ENCODE peak calls at places on chromosomes 13 and 19, in six cellular contexts. One of them, this sample, is unnamed.

GRCh38 chr13:25375727-25376358 is 4.1 kb downstream of the ATP8A2 start:
- DNase-seq in cardiac muscle cell: peak
- DNase-seq in neuronal stem cell: peak
- DNase-seq in GM10248: peak
- DNase-seq in fibroblast of the aortic adventitia: peak
- DNase-seq in stimulated activated naive CD4-positive, alpha-beta T cell treated with Interleukin-2 at 50 U/mL for 16 hours: no peak
- DNase-seq in this sample: no peak

GRCh38 chr19:871446-872265 is 12.2 kb downstream of the CFD start:
- DNase-seq in cardiac muscle cell: peak
- DNase-seq in neuronal stem cell: no peak
- DNase-seq in GM10248: no peak
- DNase-seq in fibroblast of the aortic adventitia: no peak
- DNase-seq in stimulated activated naive CD4-positive, alpha-beta T cell treated with Interleukin-2 at 50 U/mL for 16 hours: no peak
- DNase-seq in this sample: no peak

GRCh38 chr19:3360494-3361383 is 5.6 kb upstream of the NFIC start:
- DNase-seq in cardiac muscle cell: peak
- DNase-seq in neuronal stem cell: no peak
- DNase-seq in GM10248: peak
- DNase-seq in fibroblast of the aortic adventitia: no peak
- DNase-seq in stimulated activated naive CD4-positive, alpha-beta T cell treated with Interleukin-2 at 50 U/mL for 16 hours: peak
- DNase-seq in this sample: peak

GRCh38 chr19:16339361-16339725 is 14.7 kb downstream of the KLF2 start:
- DNase-seq in cardiac muscle cell: no peak
- DNase-seq in neuronal stem cell: no peak
- DNase-seq in GM10248: no peak
- DNase-seq in fibroblast of the aortic adventitia: no peak
- DNase-seq in stimulated activated naive CD4-positive, alpha-beta T cell treated with Interleukin-2 at 50 U/mL for 16 hours: no peak
- DNase-seq in this sample: no peak

GRCh38 chr13:110565296-110565695 is 3.8 kb upstream of the RAB20 start:
- DNase-seq in cardiac muscle cell: no peak
- DNase-seq in neuronal stem cell: no peak
- DNase-seq in GM10248: no peak
- DNase-seq in fibroblast of the aortic adventitia: no peak
- DNase-seq in stimulated activated naive CD4-positive, alpha-beta T cell treated with Interleukin-2 at 50 U/mL for 16 hours: no peak
- DNase-seq in this sample: no peak

GRCh38 chr19:15251010-15251748 is 18.9 kb upstream of the EPHX3 start:
- DNase-seq in cardiac muscle cell: no peak
- DNase-seq in neuronal stem cell: no peak
- DNase-seq in GM10248: no peak
- DNase-seq in fibroblast of the aortic adventitia: peak
- DNase-seq in stimulated activated naive CD4-positive, alpha-beta T cell treated with Interleukin-2 at 50 U/mL for 16 hours: no peak
- DNase-seq in this sample: no peak

GRCh38 chr19:55681131-55682087 is 6.4 kb downstream of the EPN1 start:
- DNase-seq in cardiac muscle cell: no peak
- DNase-seq in neuronal stem cell: no peak
- DNase-seq in GM10248: no peak
- DNase-seq in fibroblast of the aortic adventitia: peak
- DNase-seq in stimulated activated naive CD4-positive, alpha-beta T cell treated with Interleukin-2 at 50 U/mL for 16 hours: no peak
- DNase-seq in this sample: no peak

GRCh38 chr19:46299004-46299509 is 2.2 kb downstream of the HIF3A start:
- DNase-seq in cardiac muscle cell: peak
- DNase-seq in neuronal stem cell: no peak
- DNase-seq in GM10248: no peak
- DNase-seq in fibroblast of the aortic adventitia: peak
- DNase-seq in stimulated activated naive CD4-positive, alpha-beta T cell treated with Interleukin-2 at 50 U/mL for 16 hours: no peak
- DNase-seq in this sample: no peak

GRCh38 chr19:49496574-49497008 is 357 bp downstream of the RPS11 start:
- DNase-seq in cardiac muscle cell: no peak
- DNase-seq in neuronal stem cell: no peak
- DNase-seq in GM10248: no peak
- DNase-seq in fibroblast of the aortic adventitia: no peak
- DNase-seq in stimulated activated naive CD4-positive, alpha-beta T cell treated with Interleukin-2 at 50 U/mL for 16 hours: no peak
- DNase-seq in this sample: no peak

GRCh38 chr19:28509079-28509895 is 703.7 kb downstream of the UQCRFS1 start:
- DNase-seq in cardiac muscle cell: no peak
- DNase-seq in neuronal stem cell: no peak
- DNase-seq in GM10248: no peak
- DNase-seq in fibroblast of the aortic adventitia: no peak
- DNase-seq in stimulated activated naive CD4-positive, alpha-beta T cell treated with Interleukin-2 at 50 U/mL for 16 hours: no peak
- DNase-seq in this sample: no peak

GRCh38 chr13:62046512-62046911 is 630.9 kb upstream of the PCDH20 start:
- DNase-seq in cardiac muscle cell: no peak
- DNase-seq in neuronal stem cell: no peak
- DNase-seq in GM10248: no peak
- DNase-seq in fibroblast of the aortic adventitia: no peak
- DNase-seq in stimulated activated naive CD4-positive, alpha-beta T cell treated with Interleukin-2 at 50 U/mL for 16 hours: no peak
- DNase-seq in this sample: no peak

GRCh38 chr19:38285567-38285966 is 18.5 kb upstream of the C19orf33 start:
- DNase-seq in cardiac muscle cell: no peak
- DNase-seq in neuronal stem cell: no peak
- DNase-seq in GM10248: no peak
- DNase-seq in fibroblast of the aortic adventitia: no peak
- DNase-seq in stimulated activated naive CD4-positive, alpha-beta T cell treated with Interleukin-2 at 50 U/mL for 16 hours: no peak
- DNase-seq in this sample: no peak

GRCh38 chr19:43767818-43768217 is 13.0 kb downstream of the KCNN4 start:
- DNase-seq in cardiac muscle cell: no peak
- DNase-seq in neuronal stem cell: no peak
- DNase-seq in GM10248: no peak
- DNase-seq in fibroblast of the aortic adventitia: peak
- DNase-seq in stimulated activated naive CD4-positive, alpha-beta T cell treated with Interleukin-2 at 50 U/mL for 16 hours: no peak
- DNase-seq in this sample: no peak

GRCh38 chr19:34319785-34320184 is 45.2 kb upstream of the GPI start:
- DNase-seq in cardiac muscle cell: no peak
- DNase-seq in neuronal stem cell: no peak
- DNase-seq in GM10248: no peak
- DNase-seq in fibroblast of the aortic adventitia: no peak
- DNase-seq in stimulated activated naive CD4-positive, alpha-beta T cell treated with Interleukin-2 at 50 U/mL for 16 hours: no peak
- DNase-seq in this sample: no peak

GRCh38 chr13:112897956-112898785 is 70.8 kb upstream of the MCF2L start:
- DNase-seq in cardiac muscle cell: no peak
- DNase-seq in neuronal stem cell: no peak
- DNase-seq in GM10248: no peak
- DNase-seq in fibroblast of the aortic adventitia: no peak
- DNase-seq in stimulated activated naive CD4-positive, alpha-beta T cell treated with Interleukin-2 at 50 U/mL for 16 hours: no peak
- DNase-seq in this sample: no peak

GRCh38 chr13:51230473-51231105 is 8.4 kb downstream of the FAM124A start:
- DNase-seq in cardiac muscle cell: peak
- DNase-seq in neuronal stem cell: no peak
- DNase-seq in GM10248: no peak
- DNase-seq in fibroblast of the aortic adventitia: peak
- DNase-seq in stimulated activated naive CD4-positive, alpha-beta T cell treated with Interleukin-2 at 50 U/mL for 16 hours: no peak
- DNase-seq in this sample: no peak

GRCh38 chr13:45909724-45910123 is 58.2 kb upstream of the SIAH3 start:
- DNase-seq in cardiac muscle cell: no peak
- DNase-seq in neuronal stem cell: no peak
- DNase-seq in GM10248: no peak
- DNase-seq in fibroblast of the aortic adventitia: no peak
- DNase-seq in stimulated activated naive CD4-positive, alpha-beta T cell treated with Interleukin-2 at 50 U/mL for 16 hours: no peak
- DNase-seq in this sample: no peak

GRCh38 chr19:48588670-48589399 is 17.7 kb upstream of the SPACA4 start:
- DNase-seq in cardiac muscle cell: peak
- DNase-seq in neuronal stem cell: peak
- DNase-seq in GM10248: peak
- DNase-seq in fibroblast of the aortic adventitia: peak
- DNase-seq in stimulated activated naive CD4-positive, alpha-beta T cell treated with Interleukin-2 at 50 U/mL for 16 hours: peak
- DNase-seq in this sample: peak

GRCh38 chr19:56155124-56155687 is 14.1 kb downstream of the ZNF444 start:
- DNase-seq in cardiac muscle cell: no peak
- DNase-seq in neuronal stem cell: no peak
- DNase-seq in GM10248: no peak
- DNase-seq in fibroblast of the aortic adventitia: no peak
- DNase-seq in stimulated activated naive CD4-positive, alpha-beta T cell treated with Interleukin-2 at 50 U/mL for 16 hours: no peak
- DNase-seq in this sample: no peak

GRCh38 chr13:48595330-48596127 is 58.2 kb upstream of the CYSLTR2 start:
- DNase-seq in cardiac muscle cell: peak
- DNase-seq in neuronal stem cell: no peak
- DNase-seq in GM10248: peak
- DNase-seq in fibroblast of the aortic adventitia: peak
- DNase-seq in stimulated activated naive CD4-positive, alpha-beta T cell treated with Interleukin-2 at 50 U/mL for 16 hours: peak
- DNase-seq in this sample: no peak

GRCh38 chr13:45310341-45311138 is 30.4 kb downstream of the TPT1 start:
- DNase-seq in cardiac muscle cell: no peak
- DNase-seq in neuronal stem cell: no peak
- DNase-seq in GM10248: no peak
- DNase-seq in fibroblast of the aortic adventitia: no peak
- DNase-seq in stimulated activated naive CD4-positive, alpha-beta T cell treated with Interleukin-2 at 50 U/mL for 16 hours: no peak
- DNase-seq in this sample: no peak

GRCh38 chr19:45069056-45069455 is 7.2 kb downstream of the ZNF296 start:
- DNase-seq in cardiac muscle cell: no peak
- DNase-seq in neuronal stem cell: no peak
- DNase-seq in GM10248: no peak
- DNase-seq in fibroblast of the aortic adventitia: peak
- DNase-seq in stimulated activated naive CD4-positive, alpha-beta T cell treated with Interleukin-2 at 50 U/mL for 16 hours: no peak
- DNase-seq in this sample: no peak

GRCh38 chr13:96991072-96991471 is 3.2 kb downstream of the OXGR1 start:
- DNase-seq in cardiac muscle cell: no peak
- DNase-seq in neuronal stem cell: no peak
- DNase-seq in GM10248: no peak
- DNase-seq in fibroblast of the aortic adventitia: no peak
- DNase-seq in stimulated activated naive CD4-positive, alpha-beta T cell treated with Interleukin-2 at 50 U/mL for 16 hours: no peak
- DNase-seq in this sample: no peak

GRCh38 chr19:56837892-56838679 is 2.4 kb downstream of the PEG3 start:
- DNase-seq in cardiac muscle cell: no peak
- DNase-seq in neuronal stem cell: peak
- DNase-seq in GM10248: no peak
- DNase-seq in fibroblast of the aortic adventitia: no peak
- DNase-seq in stimulated activated naive CD4-positive, alpha-beta T cell treated with Interleukin-2 at 50 U/mL for 16 hours: no peak
- DNase-seq in this sample: no peak

GRCh38 chr19:49672131-49672919 is 4.7 kb upstream of the PRMT1 start:
- DNase-seq in cardiac muscle cell: peak
- DNase-seq in neuronal stem cell: no peak
- DNase-seq in GM10248: peak
- DNase-seq in fibroblast of the aortic adventitia: peak
- DNase-seq in stimulated activated naive CD4-positive, alpha-beta T cell treated with Interleukin-2 at 50 U/mL for 16 hours: peak
- DNase-seq in this sample: peak

GRCh38 chr13:95233026-95233635 is 68.1 kb downstream of the ABCC4 start:
- DNase-seq in cardiac muscle cell: no peak
- DNase-seq in neuronal stem cell: no peak
- DNase-seq in GM10248: no peak
- DNase-seq in fibroblast of the aortic adventitia: no peak
- DNase-seq in stimulated activated naive CD4-positive, alpha-beta T cell treated with Interleukin-2 at 50 U/mL for 16 hours: no peak
- DNase-seq in this sample: no peak

GRCh38 chr13:35826626-35827254 is 304.4 kb downstream of the DCLK1 start:
- DNase-seq in cardiac muscle cell: no peak
- DNase-seq in neuronal stem cell: no peak
- DNase-seq in GM10248: no peak
- DNase-seq in fibroblast of the aortic adventitia: no peak
- DNase-seq in stimulated activated naive CD4-positive, alpha-beta T cell treated with Interleukin-2 at 50 U/mL for 16 hours: no peak
- DNase-seq in this sample: no peak

GRCh38 chr13:93338906-93339305 is 112.3 kb downstream of the GPC6 start:
- DNase-seq in cardiac muscle cell: peak
- DNase-seq in neuronal stem cell: no peak
- DNase-seq in GM10248: no peak
- DNase-seq in fibroblast of the aortic adventitia: peak
- DNase-seq in stimulated activated naive CD4-positive, alpha-beta T cell treated with Interleukin-2 at 50 U/mL for 16 hours: no peak
- DNase-seq in this sample: no peak

GRCh38 chr13:36736119-36736726 is 62.4 kb downstream of the SERTM1 start:
- DNase-seq in cardiac muscle cell: peak
- DNase-seq in neuronal stem cell: peak
- DNase-seq in GM10248: peak
- DNase-seq in fibroblast of the aortic adventitia: peak
- DNase-seq in stimulated activated naive CD4-positive, alpha-beta T cell treated with Interleukin-2 at 50 U/mL for 16 hours: peak
- DNase-seq in this sample: no peak

This sample was measured in GM06990.